ENCODE peak calls at places on chromosomes 12 and 14, in six cellular contexts. H is lung, N is psoas muscle, L is upper lobe of right lung, G is A549, S is right lobe of liver. R is an unnamed sample.

GRCh38 chr14:103890836-103891666 is 37.2 kb upstream of the TDRD9 start:
- DNase-seq in H (no peak), N (no peak), L (no peak), G (no peak), S (peak), R (no peak)

GRCh38 chr14:61563162-61563511 is 132.2 kb upstream of the HIF1A start:
- DNase-seq in H (no peak), N (no peak), L (no peak), G (no peak), S (no peak), R (no peak)

GRCh38 chr12:13211859-13212664 is 15.5 kb downstream of the EMP1 start:
- DNase-seq in H (peak), N (no peak), L (no peak), G (peak), S (no peak), R (peak)

GRCh38 chr12:131082795-131083194 is 129.1 kb downstream of the ADGRD1 start:
- DNase-seq in H (no peak), N (no peak), L (peak), G (no peak), S (no peak), R (no peak)

GRCh38 chr14:96934961-96935360 is 137.8 kb downstream of the VRK1 start:
- DNase-seq in H (no peak), N (no peak), L (no peak), G (no peak), S (no peak), R (no peak)

GRCh38 chr12:47804177-47804576 is 15.5 kb downstream of the HDAC7 start:
- DNase-seq in H (no peak), N (no peak), L (no peak), G (no peak), S (no peak), R (no peak)

GRCh38 chr12:7411343-7411742 is 32.6 kb downstream of the CD163L1 start:
- DNase-seq in H (no peak), N (no peak), L (no peak), G (no peak), S (no peak), R (no peak)

GRCh38 chr12:10235761-10236631 is 23.3 kb downstream of the GABARAPL1 start:
- DNase-seq in H (no peak), N (no peak), L (no peak), G (peak), S (no peak), R (peak)

GRCh38 chr14:88990856-88991255 is 166.4 kb downstream of the TTC8 start:
- DNase-seq in H (no peak), N (no peak), L (no peak), G (no peak), S (no peak), R (no peak)

GRCh38 chr14:81169711-81170103 is 51.1 kb downstream of the GTF2A1 start:
- DNase-seq in H (peak), N (peak), L (peak), G (no peak), S (peak), R (no peak)

GRCh38 chr12:27524839-27525238 is 833 bp downstream of the PPFIBP1 start:
- DNase-seq in H (no peak), N (no peak), L (no peak), G (peak), S (no peak), R (no peak)

GRCh38 chr12:18857656-18858055 is 119.7 kb downstream of the CAPZA3 start:
- DNase-seq in H (no peak), N (no peak), L (no peak), G (no peak), S (no peak), R (no peak)

GRCh38 chr12:107359382-107359781 is 266.0 kb upstream of the CRY1 start:
- DNase-seq in H (no peak), N (no peak), L (no peak), G (peak), S (no peak), R (no peak)

GRCh38 chr12:108839011-108839889 is 18.1 kb downstream of the SSH1 start:
- DNase-seq in H (no peak), N (peak), L (peak), G (no peak), S (no peak), R (no peak)

GRCh38 chr12:51953011-51953568 is 1.6 kb downstream of the ACVR1B start:
- DNase-seq in H (no peak), N (no peak), L (no peak), G (no peak), S (no peak), R (peak)

GRCh38 chr12:45575417-45575816 is 154.1 kb upstream of the ARID2 start:
- DNase-seq in H (no peak), N (no peak), L (no peak), G (no peak), S (no peak), R (no peak)

GRCh38 chr14:54503476-54503875 is 6.2 kb upstream of the CGRRF1 start:
- DNase-seq in H (no peak), N (no peak), L (no peak), G (peak), S (no peak), R (no peak)

GRCh38 chr12:89384050-89384749 is 31.9 kb upstream of the DUSP6 start:
- DNase-seq in H (peak), N (no peak), L (no peak), G (no peak), S (peak), R (peak)

GRCh38 chr12:92338671-92339070 is 193.0 kb upstream of the BTG1 start:
- DNase-seq in H (no peak), N (no peak), L (no peak), G (no peak), S (no peak), R (no peak)

GRCh38 chr12:82461393-82461792 is 103.1 kb downstream of the METTL25 start:
- DNase-seq in H (no peak), N (no peak), L (no peak), G (peak), S (no peak), R (no peak)

GRCh38 chr12:43576162-43576561 is 24.2 kb upstream of the ADAMTS20 start:
- DNase-seq in H (no peak), N (no peak), L (no peak), G (no peak), S (no peak), R (no peak)

GRCh38 chr12:132173135-132174014 is 29.1 kb downstream of the NOC4L start:
- DNase-seq in H (no peak), N (peak), L (peak), G (no peak), S (no peak), R (no peak)

GRCh38 chr12:69639400-69640016 is 28.8 kb upstream of the LRRC10 start:
- DNase-seq in H (peak), N (peak), L (peak), G (peak), S (peak), R (peak)

GRCh38 chr12:129483494-129483893 is 420.3 kb downstream of the TMEM132D start:
- DNase-seq in H (no peak), N (no peak), L (no peak), G (no peak), S (no peak), R (no peak)

GRCh38 chr12:48882325-48882687 is 16.6 kb upstream of the RND1 start:
- DNase-seq in H (peak), N (no peak), L (no peak), G (peak), S (peak), R (peak)

GRCh38 chr12:12715459-12716150 is 1.6 kb upstream of the CDKN1B start:
- DNase-seq in H (no peak), N (no peak), L (no peak), G (peak), S (no peak), R (no peak)

GRCh38 chr12:120820885-120821510 is 83.2 kb downstream of the SPPL3 start:
- DNase-seq in H (no peak), N (no peak), L (no peak), G (no peak), S (no peak), R (no peak)

GRCh38 chr12:51521554-51522276 is 69.3 kb upstream of the SCN8A start:
- DNase-seq in H (no peak), N (no peak), L (no peak), G (no peak), S (no peak), R (no peak)

GRCh38 chr12:85835417-85835809 is 796 bp downstream of the RASSF9 start:
- DNase-seq in H (no peak), N (no peak), L (no peak), G (no peak), S (no peak), R (no peak)

GRCh38 chr12:44019118-44019517 is 183.2 kb downstream of the TMEM117 start:
- DNase-seq in H (no peak), N (no peak), L (no peak), G (no peak), S (no peak), R (no peak)

GRCh38 chr12:126418357-126418756 is 1353.1 kb downstream of the AACS start:
- DNase-seq in H (no peak), N (no peak), L (no peak), G (no peak), S (no peak), R (no peak)

GRCh38 chr14:29710015-29710414 is 217.6 kb downstream of the PRKD1 start:
- DNase-seq in H (no peak), N (no peak), L (no peak), G (no peak), S (no peak), R (no peak)

GRCh38 chr12:15444523-15444922 is 122.2 kb downstream of the PTPRO start:
- DNase-seq in H (no peak), N (no peak), L (no peak), G (no peak), S (no peak), R (no peak)

GRCh38 chr12:52631264-52631663 is 12.9 kb upstream of the KRT73 start:
- DNase-seq in H (no peak), N (no peak), L (no peak), G (no peak), S (no peak), R (no peak)

GRCh38 chr14:99754141-99755067 is 38.8 kb upstream of the EML1 start:
- DNase-seq in H (no peak), N (no peak), L (peak), G (no peak), S (peak), R (no peak)

GRCh38 chr12:8452036-8452435 is 3.7 kb upstream of the CLEC6A start:
- DNase-seq in H (no peak), N (no peak), L (no peak), G (no peak), S (no peak), R (no peak)

GRCh38 chr12:57765003-57765697 is 1.7 kb downstream of the CYP27B1 start:
- DNase-seq in H (no peak), N (peak), L (peak), G (peak), S (peak), R (peak)
- TF ChIP-seq CTCF in H (no peak), N (no peak), L (peak), G (peak), S (peak), R (no peak)

GRCh38 chr12:76455582-76456345 is 103.8 kb downstream of the OSBPL8 start:
- DNase-seq in H (no peak), N (no peak), L (no peak), G (peak), S (no peak), R (no peak)
- TF ChIP-seq CTCF in H (peak), N (peak), L (peak), G (peak), S (peak), R (peak)

GRCh38 chr12:110888256-110888991 is 32.0 kb downstream of the MYL2 start:
- DNase-seq in H (no peak), N (no peak), L (no peak), G (no peak), S (no peak), R (no peak)
- TF ChIP-seq CTCF in H (no peak), N (no peak), L (no peak), G (no peak), S (no peak), R (no peak)

GRCh38 chr12:118645219-118645618 is 268.9 kb downstream of the SUDS3 start:
- DNase-seq in H (no peak), N (no peak), L (no peak), G (peak), S (peak), R (peak)
- TF ChIP-seq CTCF in H (no peak), N (no peak), L (no peak), G (no peak), S (no peak), R (no peak)

DNA sequence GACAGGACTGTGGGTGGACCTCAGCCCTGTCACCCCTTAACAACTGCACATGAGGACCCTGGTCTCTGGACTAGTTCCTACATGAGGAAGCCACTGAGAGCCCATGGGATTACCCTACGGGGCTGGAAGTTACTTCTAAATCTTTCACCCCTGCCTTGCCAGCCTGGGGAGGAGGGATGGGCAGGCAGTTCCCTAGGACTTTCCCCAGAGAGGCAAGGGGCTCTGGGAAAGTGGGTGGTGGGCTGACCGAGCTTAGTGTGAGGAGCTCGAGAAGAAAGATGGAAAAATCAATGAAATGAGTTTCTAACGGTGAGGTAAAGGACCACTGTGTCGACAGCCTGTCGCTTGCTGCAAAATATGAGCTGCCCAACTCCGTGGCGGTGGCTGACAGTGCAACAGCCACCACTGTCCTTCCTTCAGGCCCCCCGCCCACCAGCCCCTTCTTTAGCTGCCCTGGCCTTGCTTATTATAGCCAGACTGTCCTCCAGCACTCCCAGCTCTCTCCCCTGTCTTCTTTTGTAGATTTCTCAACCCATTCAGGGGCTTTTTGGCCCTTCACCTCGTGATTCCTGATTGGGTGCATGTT is 5.0 kb downstream of the ZFHX2 start:
- DNase-seq in H (no peak), N (no peak), L (no peak), G (no peak), S (no peak), R (no peak)
- TF ChIP-seq CTCF in H (no peak), N (no peak), L (no peak), G (no peak), S (no peak), R (no peak)

R was measured in nephron progenitor cell.